ENCODE peak calls at places on chromosomes 7 and 10, in six cellular contexts. M is RCC 7860, U is SW480, V is B cell, E is T follicular helper cell, J is RWPE1. X is an unnamed sample.

GRCh38 chr10:129387258-129387525 is 79.8 kb upstream of the MGMT start:
- DNase-seq in U (no peak), E (no peak), J (no peak), M (no peak), V (no peak), X (no peak)

GRCh38 chr7:138904122-138904435 is 77.1 kb downstream of the KIAA1549 start:
- DNase-seq in U (no peak), E (no peak), M (no peak), J (no peak), V (no peak), X (no peak)

GRCh38 chr10:78935697-78936407 is 132.9 kb upstream of the ZMIZ1 start:
- DNase-seq in V (no peak), E (no peak), J (no peak), U (no peak), M (no peak), X (no peak)

GRCh38 chr10:113133497-113133896 is 183.4 kb downstream of the TCF7L2 start:
- DNase-seq in J (no peak), U (no peak), E (no peak), M (no peak), V (no peak), X (no peak)

GRCh38 chr10:103455235-103455634 is 3.1 kb upstream of the CALHM2 start:
- DNase-seq in U (no peak), M (no peak), V (no peak), J (no peak), E (no peak), X (no peak)

GRCh38 chr7:151799506-151799905 is 77.4 kb downstream of the PRKAG2 start:
- DNase-seq in J (no peak), M (no peak), V (no peak), E (no peak), U (no peak), X (no peak)

GRCh38 chr7:138980575-138981285 is 459 bp downstream of the KIAA1549 start:
- DNase-seq in E (no peak), V (no peak), M (no peak), J (peak), U (peak), X (no peak)

GRCh38 chr10:130127612-130128607 is 8.3 kb upstream of the GLRX3 start:
- DNase-seq in U (peak), J (peak), V (peak), M (peak), E (peak), X (peak)

GRCh38 chr7:41503438-41503837 is 199.5 kb downstream of the INHBA start:
- DNase-seq in J (no peak), V (no peak), U (no peak), M (peak), E (no peak), X (no peak)

GRCh38 chr7:156993021-156993924 is 17.2 kb downstream of the MNX1 start:
- DNase-seq in J (no peak), U (no peak), M (no peak), V (no peak), E (no peak), X (no peak)

GRCh38 chr10:16945566-16945965 is 128.3 kb upstream of the RSU1 start:
- DNase-seq in E (no peak), J (no peak), V (no peak), U (no peak), M (no peak), X (no peak)

GRCh38 chr10:103709341-103709920 is 145.9 kb downstream of the SH3PXD2A start:
- DNase-seq in V (no peak), U (peak), J (peak), M (peak), E (no peak), X (no peak)

GRCh38 chr7:101879565-101879964 is 62.1 kb downstream of the CUX1 start:
- DNase-seq in V (no peak), U (no peak), J (no peak), M (no peak), E (no peak), X (no peak)

GRCh38 chr10:129756912-129757861 is 206.9 kb downstream of the EBF3 start:
- DNase-seq in V (no peak), M (no peak), E (no peak), U (no peak), J (no peak), X (no peak)

GRCh38 chr7:92177362-92177761 is 1.6 kb downstream of the LRRD1 start:
- DNase-seq in J (no peak), V (no peak), U (no peak), E (no peak), M (no peak), X (no peak)

GRCh38 chr10:132163278-132163765 is 23.4 kb upstream of the DPYSL4 start:
- DNase-seq in M (peak), U (peak), J (peak), E (peak), V (no peak), X (peak)

GRCh38 chr7:6130007-6130587 is 98.9 kb downstream of the ANKRD61 start:
- DNase-seq in E (no peak), J (no peak), V (no peak), U (no peak), M (no peak), X (no peak)

GRCh38 chr10:105352281-105352680 is 711.2 kb downstream of the SORCS3 start:
- DNase-seq in E (no peak), V (no peak), U (no peak), J (no peak), M (no peak), X (no peak)